ENCODE peak calls at places on chromosomes 4 and X, in six cellular contexts. O is EL; X is HEK293T; B is non-pigmented ciliary epithelial cell; C is activated T-helper 2 cell treated with anti-CD3 and anti-CD28 coated beads, Interferon-gamma antibody, Interleukin-2, Interleukin-4, amounts not matched to agents 10 μg/mL and 5 μg/mL and 100 μg/mL, durations not matched to agents 14 hours and 24 hours and 36 hours; Z is GM18507. K is an unnamed sample.

GRCh38 chrX:11792461-11793421 is 34.7 kb downstream of the MSL3 start:
- DNase-seq in O (no peak), X (no peak), B (no peak), C (peak), Z (peak), K (no peak)

GRCh38 chrX:116198810-116199209 is 28.3 kb downstream of the AGTR2 start:
- DNase-seq in O (no peak), X (peak), B (no peak), C (no peak), Z (no peak), K (no peak)

GRCh38 chr4:30386266-30386895 is 333.8 kb upstream of the PCDH7 start:
- DNase-seq in O (peak), X (no peak), B (peak), C (no peak), Z (no peak), K (no peak)

GRCh38 chr4:3297066-3297859 is 4.4 kb downstream of the RGS12 start:
- DNase-seq in O (no peak), X (no peak), B (no peak), C (no peak), Z (no peak), K (no peak)

GRCh38 chr4:1384675-1385372 is 21.4 kb downstream of the NKX1-1 start:
- DNase-seq in O (no peak), X (no peak), B (no peak), C (no peak), Z (no peak), K (no peak)

GRCh38 chr4:101977096-101977495 is 186.6 kb downstream of the BANK1 start:
- DNase-seq in O (peak), X (no peak), B (peak), C (no peak), Z (no peak), K (peak)

GRCh38 chr4:177448850-177449249 is 6.6 kb upstream of the AGA start:
- DNase-seq in O (peak), X (no peak), B (peak), C (no peak), Z (no peak), K (no peak)

GRCh38 chr4:183823394-183823793 is 81.7 kb upstream of the STOX2 start:
- DNase-seq in O (peak), X (no peak), B (peak), C (no peak), Z (no peak), K (no peak)

GRCh38 chr4:86286729-86287128 is 73.1 kb downstream of the MAPK10 start:
- DNase-seq in O (no peak), X (no peak), B (no peak), C (no peak), Z (no peak), K (no peak)

GRCh38 chr4:155405059-155405458 is 28.3 kb upstream of the MAP9 start:
- DNase-seq in O (no peak), X (no peak), B (peak), C (no peak), Z (no peak), K (no peak)

GRCh38 chrX:57286507-57287251 is at the start of gene FAAH2:
- DNase-seq in O (no peak), X (no peak), B (no peak), C (peak), Z (no peak), K (no peak)

GRCh38 chr4:145420595-145421214 is 60.9 kb upstream of the SMAD1 start:
- DNase-seq in O (no peak), X (no peak), B (no peak), C (no peak), Z (no peak), K (no peak)

GRCh38 chr4:8906668-8906970 is 35.0 kb upstream of the HMX1 start:
- DNase-seq in O (no peak), X (no peak), B (no peak), C (no peak), Z (no peak), K (no peak)

GRCh38 chrX:142089193-142089592 is 115.9 kb downstream of the MAGEC2 start:
- DNase-seq in O (peak), X (peak), B (no peak), C (no peak), Z (no peak), K (peak)

GRCh38 chr4:97235516-97235915 is 907.8 kb downstream of the STPG2 start:
- DNase-seq in O (no peak), X (no peak), B (no peak), C (no peak), Z (no peak), K (no peak)

GRCh38 chr4:28357985-28358384 is 1497.3 kb downstream of the STIM2 start:
- DNase-seq in O (peak), X (no peak), B (no peak), C (no peak), Z (no peak), K (no peak)

GRCh38 chr4:103934178-103934789 is 214.5 kb upstream of the TACR3 start:
- DNase-seq in O (peak), X (peak), B (no peak), C (no peak), Z (peak), K (peak)

GRCh38 chr4:80462537-80463207 is 127.1 kb downstream of the CFAP299 start:
- DNase-seq in O (peak), X (no peak), B (no peak), C (no peak), Z (no peak), K (no peak)

GRCh38 chr4:8176547-8177399 is 18.2 kb upstream of the ABLIM2 start:
- DNase-seq in O (peak), X (peak), B (no peak), C (peak), Z (no peak), K (peak)

GRCh38 chr4:104983615-104984179 is 163.0 kb upstream of the TET2 start:
- DNase-seq in O (no peak), X (no peak), B (no peak), C (no peak), Z (no peak), K (no peak)

GRCh38 chr4:87978656-87979055 is 3.1 kb downstream of the SPP1 start:
- DNase-seq in O (peak), X (no peak), B (no peak), C (no peak), Z (no peak), K (peak)

GRCh38 chr4:149707862-149708261 is 107.8 kb downstream of the IQCM start:
- DNase-seq in O (no peak), X (no peak), B (no peak), C (no peak), Z (no peak), K (no peak)

GRCh38 chrX:7158468-7158990 is 10.6 kb upstream of the PUDP start:
- DNase-seq in O (no peak), X (no peak), B (no peak), C (no peak), Z (no peak), K (no peak)

GRCh38 chrX:41655631-41656030 is 33.1 kb upstream of the GPR34 start:
- DNase-seq in O (peak), X (no peak), B (no peak), C (no peak), Z (no peak), K (no peak)

GRCh38 chrX:38166478-38167083 is 54.1 kb downstream of the SRPX start:
- DNase-seq in O (peak), X (no peak), B (no peak), C (no peak), Z (no peak), K (peak)

GRCh38 chr4:81492596-81492995 is 20.9 kb upstream of the RASGEF1B start:
- DNase-seq in O (no peak), X (no peak), B (no peak), C (no peak), Z (no peak), K (no peak)

GRCh38 chr4:108170729-108171540 is 2.2 kb upstream of the LEF1 start:
- DNase-seq in O (no peak), X (peak), B (no peak), C (no peak), Z (no peak), K (no peak)

GRCh38 chrX:10079155-10079711 is 77.5 kb upstream of the CLCN4 start:
- DNase-seq in O (no peak), X (no peak), B (no peak), C (no peak), Z (no peak), K (no peak)

GRCh38 chr4:141109983-141110382 is 23.3 kb downstream of the RNF150 start:
- DNase-seq in O (no peak), X (no peak), B (no peak), C (no peak), Z (no peak), K (no peak)

GRCh38 chr4:122152699-122153328 is 683 bp downstream of the BLTP1 start:
- DNase-seq in O (peak), X (peak), B (peak), C (peak), Z (no peak), K (no peak)

GRCh38 chr4:5712517-5712916 is 1.5 kb downstream of the EVC start:
- DNase-seq in O (peak), X (no peak), B (peak), C (no peak), Z (no peak), K (no peak)

K was measured in NCI-H460.